ENCODE peak calls at places on chromosomes 16 and 17, in six cellular contexts. F, S, K, O, I and W are unnamed samples.

GRCh38 chr16:86945166-86945900 is 367.0 kb downstream of the FOXL1 start:
- DNase-seq in F (no peak), S (no peak), K (no peak), O (no peak), I (no peak), W (no peak)

GRCh38 chr17:41965694-41966375 is 760 bp upstream of the CNP start:
- DNase-seq in F (peak), S (peak), K (peak), O (peak), I (peak), W (no peak)

GRCh38 chr16:48204825-48205151 is 39.3 kb upstream of the LONP2 start:
- DNase-seq in F (no peak), S (no peak), K (no peak), O (no peak), I (no peak), W (no peak)

GRCh38 chr16:5709889-5710288 is 612.3 kb upstream of the EEF2KMT start:
- DNase-seq in F (no peak), S (no peak), K (no peak), O (peak), I (no peak), W (no peak)

GRCh38 chr16:69150146-69150865 is 17.9 kb downstream of the UTP4 start:
- DNase-seq in F (peak), S (peak), K (peak), O (peak), I (no peak), W (no peak)

GRCh38 chr16:66846831-66847230 is 2.6 kb downstream of the CA7 start:
- DNase-seq in F (no peak), S (no peak), K (no peak), O (no peak), I (no peak), W (no peak)

GRCh38 chr16:35798885-35799426 is 2339.5 kb downstream of the TP53TG3F start:
- DNase-seq in F (no peak), S (no peak), K (no peak), O (no peak), I (no peak), W (no peak)

GRCh38 chr17:61253293-61253801 is 146.3 kb upstream of the TBX2 start:
- DNase-seq in F (no peak), S (peak), K (peak), O (no peak), I (no peak), W (no peak)

GRCh38 chr17:48427598-48427997 is 2.4 kb downstream of the SKAP1 start:
- DNase-seq in F (no peak), S (no peak), K (no peak), O (no peak), I (no peak), W (no peak)

GRCh38 chr16:974001-974601 is 3.3 kb upstream of the LMF1 start:
- DNase-seq in F (no peak), S (no peak), K (no peak), O (no peak), I (no peak), W (no peak)

GRCh38 chr17:226773-227580 is 45.5 kb upstream of the DOC2B start:
- DNase-seq in F (no peak), S (no peak), K (peak), O (no peak), I (no peak), W (no peak)

GRCh38 chr17:40318835-40319332 is 9.9 kb downstream of the RARA start:
- DNase-seq in F (no peak), S (no peak), K (no peak), O (no peak), I (no peak), W (peak)
- TF ChIP-seq CTCF in F (no peak), S (peak), K (no peak), O (peak), I (no peak), W (no peak)

GRCh38 chr17:3907483-3908216 is 8.6 kb downstream of the P2RX1 start:
- DNase-seq in F (no peak), S (no peak), K (no peak), O (no peak), I (no peak), W (no peak)
- TF ChIP-seq CTCF in F (no peak), S (peak), K (no peak), O (peak), I (no peak), W (no peak)

DNA sequence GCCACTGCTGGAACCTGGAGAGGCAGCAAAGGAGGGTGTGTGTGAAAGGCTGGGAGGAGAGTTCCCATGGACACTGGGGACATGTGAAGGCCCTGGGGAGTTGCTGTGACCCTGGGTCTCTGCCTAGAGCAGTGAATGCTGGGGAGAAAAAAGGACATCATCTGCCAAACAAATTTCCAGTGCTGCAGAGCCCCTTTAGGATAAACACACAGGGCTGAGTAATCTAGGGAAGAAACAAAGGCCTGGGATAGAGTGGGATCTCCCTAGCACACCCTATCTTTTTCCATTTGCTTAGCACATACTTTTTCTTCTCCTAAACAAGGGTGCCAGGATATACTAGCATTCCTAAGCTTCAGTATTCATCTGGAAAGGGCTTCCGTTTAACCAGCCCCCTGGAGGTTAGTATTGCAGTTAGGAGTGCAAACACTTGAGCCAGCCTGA is 3.3 kb upstream of the HIGD1B start:
- DNase-seq in F (no peak), S (no peak), K (no peak), O (no peak), I (no peak), W (no peak)
- TF ChIP-seq CTCF in F (no peak), S (no peak), K (no peak), O (no peak), I (no peak), W (no peak)

GRCh38 chr16:88754109-88754911 is 30.7 kb downstream of the PIEZO1 start:
- DNase-seq in F (no peak), S (no peak), K (no peak), O (no peak), I (no peak), W (no peak)

GRCh38 chr16:88753191-88753590 is 31.8 kb downstream of the PIEZO1 start:
- DNase-seq in F (no peak), S (no peak), K (no peak), O (no peak), I (no peak), W (no peak)

GRCh38 chr16:88755745-88756443 is 29.1 kb downstream of the PIEZO1 start:
- DNase-seq in F (no peak), S (no peak), K (no peak), O (no peak), I (no peak), W (no peak)

GRCh38 chr16:88753600-88753999 is 31.4 kb downstream of the PIEZO1 start:
- DNase-seq in F (no peak), S (no peak), K (no peak), O (no peak), I (no peak), W (no peak)

GRCh38 chr16:88754912-88755744 is 29.9 kb downstream of the PIEZO1 start:
- DNase-seq in F (no peak), S (peak), K (no peak), O (no peak), I (no peak), W (no peak)
- TF ChIP-seq CTCF in F (no peak), S (no peak), K (no peak), O (peak), I (no peak), W (no peak)

GRCh38 chr16:58443783-58444182 is 51.5 kb downstream of the GINS3 start:
- DNase-seq in F (no peak), S (no peak), K (no peak), O (no peak), I (no peak), W (no peak)

GRCh38 chr16:58442547-58442946 is 50.3 kb downstream of the GINS3 start:
- DNase-seq in F (no peak), S (no peak), K (no peak), O (no peak), I (no peak), W (no peak)

GRCh38 chr16:58448890-58449289 is 51.1 kb upstream of the NDRG4 start:
- DNase-seq in F (no peak), S (no peak), K (no peak), O (no peak), I (no peak), W (no peak)

GRCh38 chr16:58440094-58440493 is 47.8 kb downstream of the GINS3 start:
- DNase-seq in F (no peak), S (no peak), K (no peak), O (no peak), I (no peak), W (no peak)

DNA sequence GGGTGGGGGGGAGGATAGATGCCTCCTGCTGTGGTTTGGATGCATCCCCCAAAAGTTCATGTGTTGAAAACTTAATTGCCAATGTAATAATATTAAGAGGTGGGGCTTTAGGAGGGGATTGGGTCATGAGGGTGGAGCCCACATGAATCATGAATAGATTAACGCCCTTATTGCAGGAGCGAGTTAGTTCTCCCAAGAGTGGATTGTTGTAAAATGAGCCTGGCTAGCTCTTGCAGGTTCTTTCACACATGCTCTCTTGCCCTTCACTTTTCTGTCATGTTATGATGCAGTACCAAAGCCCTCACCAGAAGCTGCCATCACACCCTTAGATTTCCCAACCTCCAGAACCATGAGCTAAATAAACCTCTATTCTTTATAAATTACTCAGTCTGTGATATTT is 52.0 kb downstream of the GINS3 start:
- DNase-seq in F (no peak), S (no peak), K (no peak), O (no peak), I (no peak), W (no peak)
- TF ChIP-seq CTCF in F (no peak), S (no peak), K (no peak), O (no peak), I (no peak), W (no peak)

DNA sequence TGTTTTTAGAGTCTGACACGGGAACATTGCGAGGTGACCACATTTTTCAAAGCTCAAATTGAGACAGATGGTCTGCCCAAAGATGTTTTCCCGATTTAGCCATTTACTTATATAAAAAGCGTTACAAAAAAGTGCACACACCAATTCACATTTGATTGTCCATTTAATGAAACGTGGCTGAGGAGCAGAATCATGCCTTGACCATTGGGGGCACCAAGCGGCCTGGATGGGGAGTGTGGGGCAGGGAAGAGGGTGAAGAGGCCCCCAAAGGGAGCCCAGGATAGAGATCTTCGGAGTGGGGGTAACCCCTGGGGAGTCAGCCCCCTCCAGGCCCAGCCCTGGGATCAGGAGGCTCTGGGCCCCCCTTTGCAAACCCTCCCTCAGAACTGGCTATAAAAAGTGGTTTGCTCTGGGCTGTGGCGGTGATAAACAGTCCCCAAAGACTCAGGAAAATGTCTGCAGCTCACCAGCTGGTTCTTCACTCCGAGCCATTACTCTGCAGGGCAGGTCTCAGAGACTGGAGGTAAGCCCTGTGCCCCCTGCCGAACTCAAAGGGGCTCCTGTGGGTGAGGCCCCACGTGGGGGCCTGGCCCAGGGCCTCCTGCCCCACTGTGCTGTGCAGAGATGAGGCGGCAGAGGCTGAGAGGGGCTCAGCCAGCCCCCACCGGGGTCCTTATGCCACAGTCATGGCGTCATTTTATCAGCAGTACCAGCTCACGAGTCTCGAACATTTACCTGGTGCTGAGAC is 105.9 kb upstream of the SEC14L1 start:
- DNase-seq in F (no peak), S (no peak), K (no peak), O (no peak), I (no peak), W (no peak)
- TF ChIP-seq CTCF in F (no peak), S (no peak), K (no peak), O (no peak), I (no peak), W (no peak)

DNA sequence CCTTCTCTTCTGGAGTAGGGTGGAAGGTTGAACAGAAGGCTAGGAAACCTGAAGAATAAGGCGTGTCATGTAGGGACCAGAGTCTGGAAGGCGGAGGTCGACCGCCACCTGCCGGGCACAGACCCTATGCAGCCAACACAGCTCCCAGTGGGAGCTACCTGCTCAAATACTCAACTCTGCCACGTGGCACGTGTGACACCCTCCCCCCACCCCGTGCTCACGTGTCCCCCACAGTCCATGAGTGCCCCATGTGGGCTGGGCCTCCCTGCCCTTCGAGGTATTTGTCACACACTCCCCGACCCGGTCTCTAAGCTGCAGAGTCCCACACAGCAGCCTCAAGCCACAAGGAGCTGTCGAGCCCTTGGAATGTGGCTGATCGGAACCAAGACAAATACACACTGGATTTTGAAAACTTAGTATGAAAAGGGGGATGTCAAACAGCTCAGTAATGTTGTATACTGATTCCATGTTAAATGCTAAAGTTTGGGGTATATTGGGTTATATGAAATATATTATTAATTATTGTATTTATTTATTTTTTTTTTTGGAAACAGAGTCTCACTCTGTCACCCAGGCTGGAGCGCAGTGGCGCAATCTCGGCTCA is 11.7 kb downstream of the HID1 start:
- DNase-seq in F (no peak), S (peak), K (no peak), O (peak), I (peak), W (no peak)
- TF ChIP-seq CTCF in F (no peak), S (peak), K (no peak), O (peak), I (no peak), W (no peak)

DNA sequence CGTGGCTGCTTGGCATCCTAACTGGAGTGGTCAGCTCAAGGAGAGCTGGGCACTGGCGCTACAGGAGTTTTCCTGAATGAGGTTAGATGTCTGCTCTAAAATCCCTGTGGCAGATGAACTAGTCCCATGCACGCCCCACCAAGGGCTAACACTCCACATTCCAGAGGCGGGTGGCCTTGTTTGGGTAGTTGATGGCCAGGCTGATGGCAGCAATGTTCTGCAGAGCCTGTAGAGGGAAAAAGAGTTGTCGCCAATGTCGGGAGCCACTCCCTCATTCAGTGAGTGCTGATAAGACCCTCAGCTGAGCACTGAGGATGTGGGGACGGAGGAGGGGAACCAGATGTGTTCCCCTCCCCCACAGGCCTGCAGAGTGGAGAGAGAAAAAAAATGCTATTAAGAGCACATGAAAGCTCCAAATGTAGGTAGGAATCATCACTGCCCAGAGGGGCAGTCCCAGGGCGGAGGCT is 42.5 kb upstream of the ATP2A3 start:
- DNase-seq in F (no peak), S (no peak), K (no peak), O (no peak), I (no peak), W (no peak)
- TF ChIP-seq CTCF in F (no peak), S (no peak), K (no peak), O (peak), I (no peak), W (no peak)

DNA sequence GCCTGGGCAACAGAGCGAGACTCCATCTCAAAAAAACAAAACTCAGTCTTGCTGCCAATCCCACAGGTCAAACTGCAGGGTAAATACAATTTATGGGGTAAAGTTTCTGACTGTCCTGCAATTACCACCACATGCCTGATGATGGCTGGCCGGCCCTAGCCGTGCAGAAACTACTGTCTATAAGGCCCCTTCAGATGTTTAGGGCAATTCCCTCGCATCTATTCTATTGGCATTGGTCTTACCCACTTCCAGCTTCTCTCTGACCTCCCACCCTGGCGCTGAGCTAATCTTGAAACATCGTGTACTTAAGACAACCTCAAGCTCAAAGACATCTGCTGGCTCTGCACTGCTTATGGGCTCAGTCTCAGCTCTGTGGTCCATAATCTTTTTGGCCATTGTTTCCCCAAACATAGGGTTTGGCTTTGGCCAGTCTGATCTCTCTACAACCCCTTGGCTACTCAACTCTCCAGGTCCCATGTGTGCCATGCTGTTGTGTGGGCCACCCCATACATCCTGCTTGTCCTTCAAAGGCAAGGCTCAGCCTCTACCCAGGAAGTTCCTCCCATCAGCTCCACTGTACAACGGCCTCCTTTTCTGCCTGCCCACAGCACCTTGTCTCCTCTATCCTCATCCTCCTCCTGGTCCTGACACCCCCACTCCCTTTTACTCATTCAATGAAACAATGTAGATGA is 16.6 kb downstream of the MAP3K14 start:
- DNase-seq in F (no peak), S (no peak), K (no peak), O (no peak), I (no peak), W (no peak)
- TF ChIP-seq CTCF in F (no peak), S (no peak), K (no peak), O (no peak), I (no peak), W (no peak)

DNA sequence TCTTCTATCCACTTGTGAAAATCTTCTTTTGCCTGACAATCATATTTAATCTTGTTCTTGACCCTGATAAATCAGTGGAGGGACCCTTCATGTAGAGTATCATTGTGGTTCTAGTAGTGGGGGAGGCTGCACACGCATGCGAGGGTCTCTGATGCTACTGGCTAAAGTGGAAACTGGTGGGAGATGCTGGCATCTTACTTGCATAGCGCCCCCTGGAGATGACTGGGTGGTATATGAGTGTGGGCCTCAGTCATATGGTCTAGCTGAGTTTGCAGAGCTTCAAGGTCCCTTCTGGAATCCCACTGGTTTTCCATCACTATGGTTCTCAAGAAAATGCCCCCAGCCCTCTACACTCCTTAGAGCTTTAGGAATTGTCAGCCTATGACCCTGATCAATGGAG is 236.4 kb upstream of the AXIN2 start:
- DNase-seq in F (no peak), S (peak), K (no peak), O (no peak), I (no peak), W (no peak)
- TF ChIP-seq CTCF in F (no peak), S (peak), K (no peak), O (peak), I (no peak), W (no peak)